ENCODE peak calls at places on chromosomes 3 and 15, in five cellular contexts. One of them, this sample, is unnamed.

GRCh38 chr3:15207836-15208504 is 1.9 kb downstream of the CAPN7 start:
- DNase-seq in Peyer's patch: no peak
- DNase-seq in fibroblast of lung: peak; percentile 5
- DNase-seq in ovary: no peak
- DNase-seq in spleen: no peak
- DNase-seq in this sample: no peak

GRCh38 chr3:64291345-64291744 is 66.1 kb upstream of the PRICKLE2 start:
- DNase-seq in ovary: no peak
- DNase-seq in spleen: no peak
- DNase-seq in fibroblast of lung: peak; percentile 96
- DNase-seq in Peyer's patch: no peak
- DNase-seq in this sample: no peak

GRCh38 chr3:117629505-117629904 is 919.9 kb downstream of the TUSC7 start:
- DNase-seq in fibroblast of lung: no peak
- DNase-seq in spleen: no peak
- DNase-seq in ovary: no peak
- DNase-seq in Peyer's patch: no peak
- DNase-seq in this sample: no peak

GRCh38 chr3:126931806-126932187 is 51.1 kb upstream of the PLXNA1 start:
- DNase-seq in spleen: peak; percentile 55
- DNase-seq in Peyer's patch: peak; percentile 25
- DNase-seq in fibroblast of lung: no peak
- DNase-seq in ovary: no peak
- DNase-seq in this sample: no peak

GRCh38 chr15:93420477-93420876 is 331.5 kb upstream of the RGMA start:
- DNase-seq in ovary: no peak
- DNase-seq in spleen: no peak
- DNase-seq in fibroblast of lung: no peak
- DNase-seq in Peyer's patch: no peak
- DNase-seq in this sample: no peak

GRCh38 chr3:136464502-136464901 is 214.4 kb downstream of the PCCB start:
- DNase-seq in ovary: no peak
- DNase-seq in Peyer's patch: no peak
- DNase-seq in fibroblast of lung: peak; percentile 43
- DNase-seq in spleen: no peak
- DNase-seq in this sample: no peak

GRCh38 chr15:100905855-100906254 is 13.3 kb upstream of the LRRK1 start:
- DNase-seq in spleen: no peak
- DNase-seq in fibroblast of lung: no peak
- DNase-seq in ovary: no peak
- DNase-seq in Peyer's patch: peak; percentile 15
- DNase-seq in this sample: no peak

GRCh38 chr3:99776516-99777209 is 41.0 kb upstream of the CMSS1 start:
- DNase-seq in Peyer's patch: no peak
- DNase-seq in fibroblast of lung: peak; percentile 44
- DNase-seq in ovary: no peak
- DNase-seq in spleen: no peak
- DNase-seq in this sample: no peak

GRCh38 chr3:42024578-42025387 is 62.9 kb upstream of the ULK4 start:
- DNase-seq in spleen: no peak
- DNase-seq in Peyer's patch: peak; percentile 47
- DNase-seq in ovary: no peak
- DNase-seq in fibroblast of lung: no peak
- DNase-seq in this sample: no peak

GRCh38 chr15:88954431-88955277 is 41.5 kb upstream of the MFGE8 start:
- DNase-seq in fibroblast of lung: peak; percentile 14
- DNase-seq in Peyer's patch: no peak
- DNase-seq in ovary: no peak
- DNase-seq in spleen: no peak
- DNase-seq in this sample: peak; percentile 53

GRCh38 chr3:51721062-51721745 is 14.3 kb downstream of the GRM2 start:
- DNase-seq in ovary: no peak
- DNase-seq in fibroblast of lung: no peak
- DNase-seq in Peyer's patch: no peak
- DNase-seq in spleen: no peak
- DNase-seq in this sample: no peak

GRCh38 chr3:126858887-126859286 is 124.0 kb upstream of the PLXNA1 start:
- DNase-seq in fibroblast of lung: peak; percentile 65
- DNase-seq in ovary: no peak
- DNase-seq in spleen: no peak
- DNase-seq in Peyer's patch: no peak
- DNase-seq in this sample: no peak

GRCh38 chr3:153438275-153438674 is 276.2 kb downstream of the RAP2B start:
- DNase-seq in fibroblast of lung: no peak
- DNase-seq in spleen: no peak
- DNase-seq in ovary: no peak
- DNase-seq in Peyer's patch: no peak
- DNase-seq in this sample: no peak

GRCh38 chr3:186922790-186923189 is 7.5 kb upstream of the ST6GAL1 start:
- DNase-seq in ovary: no peak
- DNase-seq in fibroblast of lung: no peak
- DNase-seq in spleen: no peak
- DNase-seq in Peyer's patch: no peak
- DNase-seq in this sample: no peak

GRCh38 chr3:160473233-160473632 is 23.6 kb upstream of the TRIM59 start:
- DNase-seq in ovary: no peak
- DNase-seq in spleen: no peak
- DNase-seq in fibroblast of lung: peak; percentile 55
- DNase-seq in Peyer's patch: no peak
- DNase-seq in this sample: no peak

GRCh38 chr15:63724760-63725159 is 109.0 kb downstream of the HERC1 start:
- DNase-seq in Peyer's patch: no peak
- DNase-seq in fibroblast of lung: no peak
- DNase-seq in ovary: no peak
- DNase-seq in spleen: no peak
- DNase-seq in this sample: no peak

GRCh38 chr3:12423918-12424634 is 60.2 kb upstream of the TSEN2 start:
- DNase-seq in ovary: no peak
- DNase-seq in Peyer's patch: no peak
- DNase-seq in spleen: no peak
- DNase-seq in fibroblast of lung: peak; percentile 77
- DNase-seq in this sample: no peak

GRCh38 chr3:16609927-16610580 is 4.8 kb upstream of the DAZL start:
- DNase-seq in spleen: no peak
- DNase-seq in ovary: no peak
- DNase-seq in Peyer's patch: no peak
- DNase-seq in fibroblast of lung: no peak
- DNase-seq in this sample: no peak

GRCh38 chr15:59330649-59331048 is 42.0 kb downstream of the MYO1E start:
- DNase-seq in ovary: no peak
- DNase-seq in spleen: no peak
- DNase-seq in Peyer's patch: no peak
- DNase-seq in fibroblast of lung: no peak
- DNase-seq in this sample: no peak

GRCh38 chr3:147419062-147419701 is 10.0 kb downstream of the ZIC1 start:
- DNase-seq in fibroblast of lung: peak; percentile 57
- DNase-seq in Peyer's patch: no peak
- DNase-seq in ovary: peak; percentile 57
- DNase-seq in spleen: no peak
- DNase-seq in this sample: no peak

GRCh38 chr3:105435277-105435676 is 68.6 kb downstream of the ALCAM start:
- DNase-seq in fibroblast of lung: no peak
- DNase-seq in ovary: no peak
- DNase-seq in Peyer's patch: no peak
- DNase-seq in spleen: no peak
- DNase-seq in this sample: no peak

GRCh38 chr3:157495846-157496245 is 7.4 kb downstream of the VEPH1 start:
- DNase-seq in spleen: no peak
- DNase-seq in fibroblast of lung: no peak
- DNase-seq in Peyer's patch: no peak
- DNase-seq in ovary: no peak
- DNase-seq in this sample: no peak

GRCh38 chr3:178950676-178951075 is 120.9 kb downstream of the ZMAT3 start:
- DNase-seq in ovary: no peak
- DNase-seq in fibroblast of lung: no peak
- DNase-seq in Peyer's patch: no peak
- DNase-seq in spleen: no peak
- DNase-seq in this sample: no peak

GRCh38 chr3:55623786-55624185 is 136.7 kb upstream of the WNT5A start:
- DNase-seq in Peyer's patch: no peak
- DNase-seq in spleen: no peak
- DNase-seq in fibroblast of lung: no peak
- DNase-seq in ovary: no peak
- DNase-seq in this sample: no peak

GRCh38 chr3:54999159-54999558 is 71.3 kb upstream of the LRTM1 start:
- DNase-seq in spleen: no peak
- DNase-seq in fibroblast of lung: peak; percentile 60
- DNase-seq in ovary: no peak
- DNase-seq in Peyer's patch: no peak
- DNase-seq in this sample: no peak

GRCh38 chr3:25433106-25433505 is 5.0 kb downstream of the RARB start:
- DNase-seq in spleen: no peak
- DNase-seq in fibroblast of lung: no peak
- DNase-seq in Peyer's patch: no peak
- DNase-seq in ovary: no peak
- DNase-seq in this sample: no peak

GRCh38 chr3:126401611-126402160 is 7.0 kb downstream of the CFAP100 start:
- DNase-seq in ovary: peak; percentile 5
- DNase-seq in Peyer's patch: no peak
- DNase-seq in fibroblast of lung: no peak
- DNase-seq in spleen: peak; percentile 62
- DNase-seq in this sample: no peak

GRCh38 chr3:14765576-14766427 is 53.0 kb upstream of the FGD5 start:
- DNase-seq in ovary: no peak
- DNase-seq in fibroblast of lung: no peak
- DNase-seq in Peyer's patch: no peak
- DNase-seq in spleen: peak; percentile 50
- DNase-seq in this sample: no peak

GRCh38 chr3:49785565-49786356 is 581 bp downstream of the IP6K1 start:
- DNase-seq in ovary: no peak
- DNase-seq in Peyer's patch: peak; percentile 55
- DNase-seq in fibroblast of lung: peak; percentile 33
- DNase-seq in spleen: no peak
- DNase-seq in this sample: no peak

GRCh38 chr15:85755942-85756341 is 38.8 kb downstream of the KLHL25 start:
- DNase-seq in ovary: no peak
- DNase-seq in fibroblast of lung: no peak
- DNase-seq in spleen: peak; percentile 17
- DNase-seq in Peyer's patch: peak; percentile 24
- DNase-seq in this sample: no peak

GRCh38 chr3:156258301-156258700 is 137.9 kb downstream of the KCNAB1 start:
- DNase-seq in fibroblast of lung: no peak
- DNase-seq in ovary: no peak
- DNase-seq in Peyer's patch: no peak
- DNase-seq in spleen: no peak
- DNase-seq in this sample: no peak

GRCh38 chr15:41506796-41507341 is 6.8 kb downstream of the LTK start:
- DNase-seq in spleen: no peak
- DNase-seq in ovary: no peak
- DNase-seq in fibroblast of lung: no peak
- DNase-seq in Peyer's patch: no peak
- DNase-seq in this sample: no peak
- TF ChIP-seq CTCF in spleen: no peak
- TF ChIP-seq CTCF in ovary: no peak
- TF ChIP-seq CTCF in fibroblast of lung: no peak
- TF ChIP-seq CTCF in Peyer's patch: no peak
- TF ChIP-seq CTCF in this sample: no peak

DNA sequence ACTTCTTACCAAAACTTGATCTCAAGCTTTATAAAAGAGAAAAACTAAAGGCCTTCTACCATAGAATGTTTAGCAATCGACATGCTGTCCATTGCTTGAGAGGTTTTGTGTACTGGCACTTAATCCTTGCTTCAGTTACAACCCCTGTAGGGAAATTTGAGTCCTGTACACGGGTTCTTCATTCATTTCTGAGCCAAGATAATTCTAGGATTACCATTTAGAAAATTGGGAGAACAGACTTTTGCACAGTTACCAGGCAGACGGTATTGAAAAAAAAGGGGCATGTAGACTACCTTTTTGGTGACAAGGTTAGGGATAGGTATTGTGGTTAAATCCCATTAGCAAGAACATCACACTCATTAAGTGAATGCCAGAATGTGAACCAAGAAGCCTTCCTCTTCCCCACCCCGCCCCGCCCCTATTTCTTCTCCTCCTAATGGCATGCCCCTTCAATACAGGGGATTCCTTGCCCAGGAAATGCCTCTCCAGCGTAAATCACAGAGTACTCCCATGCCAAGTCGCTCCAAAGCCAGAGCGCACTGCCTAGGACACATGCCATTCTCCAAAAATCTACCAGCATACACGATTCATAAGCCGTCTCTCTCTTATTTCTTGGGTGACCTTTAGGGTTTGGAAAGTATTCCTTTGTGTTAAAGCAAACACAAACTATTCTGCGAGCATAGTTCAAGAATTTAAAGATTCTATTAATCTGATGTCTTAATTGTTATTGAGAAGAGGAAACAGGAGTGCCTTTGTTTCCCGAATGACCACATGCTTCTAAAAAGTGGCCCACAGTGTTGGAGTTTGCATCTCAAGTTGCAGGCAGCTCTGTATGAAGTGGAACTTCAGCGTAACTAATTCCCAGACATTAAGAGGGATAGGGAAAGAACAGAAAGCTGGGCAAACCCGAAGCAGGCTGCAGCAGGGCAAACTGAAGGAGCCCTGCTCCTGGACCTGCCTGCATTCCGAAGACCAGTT is 164.0 kb upstream of the NR2F2 start:
- DNase-seq in spleen: no peak
- DNase-seq in fibroblast of lung: no peak
- DNase-seq in Peyer's patch: no peak
- DNase-seq in ovary: no peak
- DNase-seq in this sample: no peak
- H3K4me3 ChIP-seq in spleen: no peak overlapping the region
- H3K4me3 ChIP-seq in fibroblast of lung: no peak overlapping the region
- H3K4me3 ChIP-seq in Peyer's patch: no peak overlapping the region
- H3K4me3 ChIP-seq in ovary: no peak overlapping the region
- H3K4me3 ChIP-seq in this sample: no peak overlapping the region

DNA sequence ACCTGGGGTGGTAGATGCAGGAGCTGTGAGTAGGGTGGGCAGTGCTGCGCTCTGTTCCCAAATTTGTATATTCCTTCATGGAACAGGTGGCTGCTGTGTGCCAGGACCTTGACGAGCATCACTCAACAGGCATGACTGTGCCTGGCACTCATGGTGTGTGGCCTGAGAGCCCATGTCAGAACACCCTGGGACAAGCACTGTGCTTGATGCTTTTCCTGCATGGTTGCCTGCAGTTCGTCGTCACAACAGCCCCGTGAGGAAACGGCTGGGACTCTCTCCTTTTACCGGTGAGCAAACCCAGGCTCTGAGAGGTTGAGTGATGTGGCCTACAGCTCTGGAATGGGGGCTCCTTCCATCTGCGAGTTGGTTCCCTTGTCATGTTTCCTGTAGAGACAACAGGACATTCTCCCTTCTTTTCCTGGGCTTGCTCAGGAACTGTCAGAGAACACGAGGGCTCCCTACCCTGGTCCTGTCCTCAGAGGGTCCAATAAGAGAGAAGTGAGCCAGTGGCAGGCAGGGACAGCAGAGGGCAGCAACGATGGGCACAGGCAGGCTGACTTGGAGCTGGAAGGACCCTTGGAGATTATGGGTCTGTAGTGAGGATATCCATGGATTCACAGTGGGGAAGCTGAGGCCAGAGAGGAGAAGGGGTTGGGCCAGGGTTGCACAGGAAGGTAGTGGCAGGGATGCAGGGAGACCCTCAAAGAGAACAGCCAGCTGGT is 37.4 kb downstream of the PRKCD start:
- DNase-seq in spleen: no peak
- DNase-seq in Peyer's patch: no peak
- DNase-seq in ovary: no peak
- DNase-seq in fibroblast of lung: no peak
- DNase-seq in this sample: no peak
- TF ChIP-seq CTCF in spleen: no peak
- TF ChIP-seq CTCF in Peyer's patch: no peak
- TF ChIP-seq CTCF in ovary: no peak
- TF ChIP-seq CTCF in fibroblast of lung: no peak
- TF ChIP-seq CTCF in this sample: peak; percentile 15

GRCh38 chr3:124879395-124879723 is 7.8 kb downstream of the ITGB5 start:
- DNase-seq in fibroblast of lung: no peak
- DNase-seq in Peyer's patch: no peak
- DNase-seq in ovary: no peak
- DNase-seq in spleen: no peak
- DNase-seq in this sample: no peak
- H3K4me3 ChIP-seq in fibroblast of lung: no peak overlapping the region
- H3K4me3 ChIP-seq in Peyer's patch: no peak overlapping the region
- H3K4me3 ChIP-seq in ovary: no peak overlapping the region
- H3K4me3 ChIP-seq in spleen: no peak overlapping the region
- H3K4me3 ChIP-seq in this sample: no peak overlapping the region

This sample was measured in heart right ventricle.